ENCODE peak calls at places on chromosomes 13 and 19, in five cellular contexts. I is lung microvascular endothelial cell, J is IMR-90, V is NCI-H69, H is astrocyte of the cerebellum. S is an unnamed sample.

GRCh38 chr13:44974056-44974798 is 15.0 kb downstream of the NUFIP1 start:
- DNase-seq in I (peak), J (peak), V (no peak), H (peak), S (peak)

GRCh38 chr19:56899943-56900342 is 59.4 kb upstream of the PEG3 start:
- DNase-seq in I (no peak), J (no peak), V (no peak), H (no peak), S (no peak)

GRCh38 chr13:98068511-98068910 is 74.4 kb upstream of the FARP1 start:
- DNase-seq in I (no peak), J (no peak), V (peak), H (no peak), S (no peak)

GRCh38 chr19:55498246-55498645 is 10.0 kb downstream of the SSC5D start:
- DNase-seq in I (no peak), J (no peak), V (peak), H (no peak), S (no peak)

GRCh38 chr19:8194528-8195275 is 14.5 kb upstream of the CERS4 start:
- DNase-seq in I (no peak), J (no peak), V (no peak), H (no peak), S (no peak)

GRCh38 chr19:18364826-18365528 is 21.0 kb upstream of the GDF15 start:
- DNase-seq in I (peak), J (peak), V (peak), H (peak), S (peak)

GRCh38 chr13:108193806-108194205 is 21.5 kb downstream of the LIG4 start:
- DNase-seq in I (no peak), J (no peak), V (no peak), H (no peak), S (no peak)

GRCh38 chr19:8180018-8180417 is 29.2 kb upstream of the CERS4 start:
- DNase-seq in I (no peak), J (no peak), V (peak), H (no peak), S (no peak)

GRCh38 chr13:75581874-75582640 is 32.5 kb downstream of the UCHL3 start:
- DNase-seq in I (no peak), J (peak), V (no peak), H (no peak), S (peak)

GRCh38 chr19:1070576-1070930 is 3.6 kb downstream of the ARHGAP45 start:
- DNase-seq in I (no peak), J (no peak), V (peak), H (no peak), S (no peak)

GRCh38 chr13:80585531-80585930 is 244.6 kb upstream of the SPRY2 start:
- DNase-seq in I (no peak), J (no peak), V (no peak), H (no peak), S (no peak)

GRCh38 chr13:23883255-23883654 is 5.9 kb downstream of the MIPEP start:
- DNase-seq in I (no peak), J (no peak), V (no peak), H (no peak), S (no peak)

GRCh38 chr19:752652-753517 is 2.0 kb downstream of the MISP start:
- DNase-seq in I (peak), J (peak), V (peak), H (peak), S (peak)

GRCh38 chr19:44796701-44797115 is 12.2 kb upstream of the BCAM start:
- DNase-seq in I (peak), J (peak), V (peak), H (no peak), S (no peak)